ENCODE peak calls at places on chromosomes 5 and 9, in four cellular contexts. N, E, Z and K are unnamed samples.

GRCh38 chr5:98106116-98107088 is 667.1 kb upstream of the RGMB start:
- DNase-seq in N (no peak), E (no peak), Z (no peak), K (no peak)

GRCh38 chr5:52502591-52502990 is 285.1 kb upstream of the ITGA1 start:
- DNase-seq in N (no peak), E (no peak), Z (no peak), K (no peak)

GRCh38 chr5:65015767-65016166 is 247.0 kb downstream of the CWC27 start:
- DNase-seq in N (no peak), E (no peak), Z (no peak), K (no peak)

GRCh38 chr9:90311811-90312210 is 330.8 kb downstream of the DIRAS2 start:
- DNase-seq in N (no peak), E (no peak), Z (no peak), K (no peak)

GRCh38 chr9:101387871-101388506 is 3.2 kb upstream of the BAAT start:
- DNase-seq in N (no peak), E (peak), Z (no peak), K (peak)

GRCh38 chr9:77805810-77806209 is 157.7 kb upstream of the GNA14 start:
- DNase-seq in N (no peak), E (no peak), Z (no peak), K (no peak)

GRCh38 chr5:92505145-92505544 is 1075.9 kb downstream of the NR2F1-AS1 start:
- DNase-seq in N (no peak), E (no peak), Z (no peak), K (no peak)

GRCh38 chr5:14399054-14399657 is 182.4 kb upstream of the OTULINL start:
- DNase-seq in N (no peak), E (peak), Z (peak), K (peak)

GRCh38 chr9:72509635-72510034 is 11.8 kb upstream of the TMC1 start:
- DNase-seq in N (peak), E (no peak), Z (no peak), K (no peak)

GRCh38 chr5:93193756-93194155 is 387.3 kb downstream of the NR2F1-AS1 start:
- DNase-seq in N (no peak), E (no peak), Z (no peak), K (no peak)

GRCh38 chr5:6235726-6236125 is 142.6 kb downstream of the MED10 start:
- DNase-seq in N (no peak), E (no peak), Z (no peak), K (no peak)

GRCh38 chr5:180436936-180437335 is 57.2 kb upstream of the CNOT6 start:
- DNase-seq in N (no peak), E (no peak), Z (no peak), K (no peak)

GRCh38 chr5:103120607-103121200 is 603 bp downstream of the PPIP5K2 start:
- DNase-seq in N (no peak), E (peak), Z (no peak), K (peak)

GRCh38 chr5:7396169-7397004 is 449 bp downstream of the ADCY2 start:
- DNase-seq in N (no peak), E (no peak), Z (no peak), K (no peak)
- TF ChIP-seq CTCF in N (no peak), E (no peak), Z (no peak), K (no peak)

GRCh38 chr9:79353856-79354520 is 217.8 kb upstream of the TLE4 start:
- DNase-seq in N (no peak), E (no peak), Z (peak), K (no peak)
- TF ChIP-seq MAX in N (no peak), E (no peak), Z (no peak), K (no peak)

GRCh38 chr5:137410234-137411010 is 88.7 kb downstream of the SPOCK1 start:
- DNase-seq in N (no peak), E (no peak), Z (no peak), K (no peak)

GRCh38 chr5:137415231-137415681 is 83.9 kb downstream of the SPOCK1 start:
- DNase-seq in N (no peak), E (no peak), Z (no peak), K (no peak)

GRCh38 chr5:137414112-137414511 is 85.0 kb downstream of the SPOCK1 start:
- DNase-seq in N (no peak), E (no peak), Z (no peak), K (no peak)

GRCh38 chr5:137412136-137412535 is 87.0 kb downstream of the SPOCK1 start:
- DNase-seq in N (no peak), E (no peak), Z (no peak), K (no peak)
- TF ChIP-seq MYC in N (no peak), E (no peak), Z (no peak), K (no peak)

GRCh38 chr9:136268318-136268717 is 22.7 kb upstream of the QSOX2 start:
- DNase-seq in N (no peak), E (peak), Z (no peak), K (no peak)
- TF ChIP-seq CTCF in N (peak), E (peak), Z (no peak), K (no peak)

DNA sequence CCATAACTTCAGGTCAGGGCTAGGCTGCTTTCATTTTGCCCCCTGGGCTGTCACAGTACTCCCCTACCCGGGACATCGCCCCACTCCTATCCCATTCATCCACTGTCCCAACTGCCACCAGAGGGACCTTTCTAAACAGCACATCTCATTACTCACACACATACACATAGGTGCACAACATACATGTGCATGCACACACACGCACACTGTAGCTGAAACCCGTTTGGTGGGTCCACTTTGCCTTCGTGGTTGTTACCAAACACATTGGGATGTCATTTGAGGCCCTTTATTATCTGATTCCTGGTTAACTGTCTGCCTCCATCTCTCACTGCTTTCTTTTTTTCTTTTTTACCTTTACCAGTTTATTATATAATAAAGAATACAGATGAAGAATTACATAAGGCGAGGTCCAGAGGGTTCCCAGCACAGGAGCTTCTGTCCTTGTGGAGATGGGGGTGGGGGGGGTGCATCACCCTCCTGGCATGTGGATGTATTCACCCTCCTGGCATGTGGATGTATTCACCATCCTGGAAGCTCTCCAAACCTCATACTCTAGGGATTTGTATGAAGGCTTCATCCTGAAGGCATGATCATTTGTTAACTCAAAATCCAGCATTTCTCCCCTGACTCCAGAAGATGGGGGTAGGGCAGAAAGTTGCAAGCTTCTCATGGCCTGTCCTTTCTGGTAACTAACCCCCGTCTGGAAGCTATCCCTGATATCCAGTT is 186.0 kb downstream of the GOLPH3 start:
- DNase-seq in N (no peak), E (no peak), Z (peak), K (no peak)
- TF ChIP-seq MAX in N (no peak), E (no peak), Z (peak), K (no peak)

DNA sequence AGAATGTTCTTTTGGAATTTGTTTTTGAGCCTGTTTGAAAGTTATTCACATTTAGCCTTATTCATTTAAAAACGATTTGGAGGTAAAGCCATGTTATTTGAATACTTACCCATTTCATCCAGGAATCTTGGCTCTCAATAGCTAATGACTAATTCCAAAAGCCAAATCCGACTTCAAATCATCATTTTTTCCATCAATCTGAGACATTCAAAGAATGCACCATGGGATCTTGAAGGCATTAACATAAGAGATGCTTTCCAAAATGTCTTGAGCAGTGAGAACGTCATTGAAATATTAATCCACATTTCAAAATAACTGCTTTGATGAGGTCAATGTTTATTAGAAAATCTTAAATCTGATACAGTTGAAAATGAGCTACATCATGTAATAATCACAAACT is 617.0 kb upstream of the RORB start:
- DNase-seq in N (no peak), E (no peak), Z (no peak), K (no peak)
- TF ChIP-seq MYC in N (no peak), E (no peak), Z (no peak), K (no peak)

GRCh38 chr5:167580608-167581007 is 710.8 kb upstream of the WWC1 start:
- DNase-seq in N (no peak), E (no peak), Z (no peak), K (no peak)

GRCh38 chr5:167585184-167585583 is 706.3 kb upstream of the WWC1 start:
- DNase-seq in N (no peak), E (peak), Z (no peak), K (no peak)

GRCh38 chr5:167579701-167580045 is 711.8 kb upstream of the WWC1 start:
- DNase-seq in N (no peak), E (no peak), Z (no peak), K (no peak)

GRCh38 chr5:167582916-167583315 is 708.5 kb upstream of the WWC1 start:
- DNase-seq in N (no peak), E (no peak), Z (no peak), K (no peak)

GRCh38 chr5:167582263-167582662 is 709.2 kb upstream of the WWC1 start:
- DNase-seq in N (no peak), E (no peak), Z (peak), K (no peak)
- TF ChIP-seq CTCF in N (peak), E (no peak), Z (peak), K (no peak)

DNA sequence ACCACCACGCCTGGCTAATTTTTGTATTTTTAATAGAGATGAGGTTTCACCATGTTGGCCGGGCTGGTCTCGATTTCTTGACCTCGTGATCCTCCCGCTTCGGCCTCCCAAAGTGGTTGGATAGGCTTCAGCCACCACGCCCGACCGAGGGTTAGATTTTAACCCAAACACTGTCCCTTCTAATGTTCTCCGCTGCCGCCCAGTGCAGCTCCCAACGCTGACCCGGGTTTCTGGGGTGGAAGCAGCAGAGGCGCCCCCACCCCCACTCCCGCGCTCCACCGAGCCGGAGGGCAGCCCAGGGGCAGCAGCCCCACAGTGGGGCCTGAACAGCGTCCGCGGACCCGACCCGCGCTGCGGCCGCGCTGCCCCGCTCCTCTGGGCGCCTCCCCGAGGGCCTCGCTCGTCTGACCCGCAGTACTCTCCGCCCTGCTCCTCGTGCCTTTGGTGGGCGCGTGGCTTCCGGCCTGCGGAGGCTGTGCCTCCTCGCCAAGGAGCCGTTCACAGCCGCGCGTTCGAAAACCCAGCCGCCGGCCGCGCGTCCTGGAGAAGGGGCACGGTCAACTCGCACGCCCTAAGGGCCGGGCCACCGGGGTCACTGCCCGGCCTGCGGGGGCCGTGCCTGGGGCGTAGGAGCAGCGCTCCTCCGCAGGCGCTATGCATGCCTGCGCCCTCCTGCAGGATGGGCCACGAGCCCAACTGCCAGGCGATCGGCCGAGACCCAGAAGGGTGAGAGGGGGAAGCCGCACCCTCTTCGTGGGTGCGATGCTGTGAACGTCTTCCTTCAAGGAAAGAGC is 83.0 kb downstream of the HSD17B3 start:
- DNase-seq in N (no peak), E (no peak), Z (no peak), K (no peak)
- TF ChIP-seq MAX in N (no peak), E (no peak), Z (no peak), K (no peak)